ENCODE peak calls at places on chromosomes 2 and 18, in seven cellular contexts. E is H1, B is SK-N-SH, D is HCT116, F is K562, S is HepG2, T is GM12878. Y is an unnamed sample.

GRCh38 chr2:215432759-215433594 is 2.9 kb downstream of the FN1 start:
- DNase-seq in T (no peak), B (no peak), S (no peak), E (no peak), F (no peak), D (no peak), Y (no peak)

GRCh38 chr2:69789762-69790600 is 39.5 kb upstream of the GMCL1 start:
- DNase-seq in D (no peak), E (no peak), S (no peak), B (no peak), F (no peak), T (no peak), Y (no peak)

GRCh38 chr18:10279905-10280658 is 174.4 kb upstream of the APCDD1 start:
- DNase-seq in E (no peak), D (no peak), S (no peak), F (no peak), B (no peak), T (no peak), Y (no peak)

GRCh38 chr18:46334200-46334553 is 230.0 kb downstream of the HAUS1 start:
- DNase-seq in E (no peak), T (no peak), B (no peak), D (no peak), S (no peak), F (no peak), Y (no peak)

GRCh38 chr2:144460981-144461766 is 58.7 kb downstream of the ZEB2 start:
- DNase-seq in S (no peak), D (no peak), F (no peak), B (no peak), T (no peak), E (no peak), Y (no peak)

GRCh38 chr2:232447091-232447620 is 8.8 kb upstream of the ALPI start:
- DNase-seq in S (no peak), F (no peak), B (peak), T (no peak), E (no peak), D (no peak), Y (no peak)

GRCh38 chr18:22921762-22922161 is 11.4 kb upstream of the RBBP8 start:
- DNase-seq in T (no peak), B (no peak), D (no peak), S (no peak), F (no peak), E (no peak), Y (no peak)

GRCh38 chr2:96427917-96428316 is 77.2 kb downstream of the NEURL3 start:
- DNase-seq in D (peak), F (no peak), S (peak), E (no peak), T (no peak), B (no peak), Y (no peak)

GRCh38 chr2:226625951-226626350 is 173.7 kb downstream of the IRS1 start:
- DNase-seq in B (no peak), F (no peak), E (no peak), D (no peak), T (no peak), S (no peak), Y (no peak)

GRCh38 chr2:236507393-236508085 is 62.1 kb upstream of the ACKR3 start:
- DNase-seq in D (no peak), F (peak), T (no peak), E (peak), S (no peak), B (peak), Y (no peak)

GRCh38 chr2:155256803-155257202 is 558.3 kb downstream of the KCNJ3 start:
- DNase-seq in D (no peak), T (no peak), F (no peak), E (peak), S (peak), B (no peak), Y (no peak)

GRCh38 chr2:232611559-232612218 is 21.7 kb upstream of the EFHD1 start:
- DNase-seq in F (peak), S (peak), B (peak), T (no peak), E (no peak), D (no peak), Y (peak)

GRCh38 chr2:112217854-112218253 is 37.0 kb downstream of the ZC3H8 start:
- DNase-seq in T (no peak), B (no peak), F (no peak), S (no peak), E (no peak), D (no peak), Y (no peak)

GRCh38 chr2:12057436-12058166 is 311.2 kb downstream of the LPIN1 start:
- DNase-seq in B (no peak), F (no peak), T (peak), D (no peak), S (no peak), E (no peak), Y (no peak)

GRCh38 chr2:118974103-118974911 is 32.3 kb downstream of the MARCO start:
- DNase-seq in D (no peak), T (no peak), E (no peak), F (no peak), B (no peak), S (no peak), Y (no peak)

GRCh38 chr2:44005831-44006230 is 10.0 kb upstream of the LRPPRC start:
- DNase-seq in E (no peak), T (no peak), S (no peak), D (no peak), F (no peak), B (no peak), Y (no peak)

GRCh38 chr18:34740101-34740500 is 30.0 kb downstream of the DTNA start:
- DNase-seq in E (no peak), F (no peak), B (no peak), T (no peak), D (no peak), S (no peak), Y (no peak)

GRCh38 chr2:16561251-16561650 is 104.4 kb downstream of the CYRIA start:
- DNase-seq in T (no peak), S (peak), D (no peak), F (no peak), E (no peak), B (no peak), Y (no peak)

GRCh38 chr18:41974661-41975286 is 19.7 kb downstream of the PIK3C3 start:
- DNase-seq in E (no peak), B (no peak), S (no peak), D (no peak), F (no peak), T (no peak), Y (no peak)

GRCh38 chr2:45993476-45993991 is 303.7 kb upstream of the EPAS1 start:
- DNase-seq in F (peak), B (peak), S (peak), T (peak), E (peak), D (peak), Y (peak)

GRCh38 chr18:9055626-9056025 is 46.9 kb upstream of the NDUFV2 start:
- DNase-seq in T (no peak), B (no peak), S (no peak), E (no peak), F (no peak), D (no peak), Y (no peak)

GRCh38 chr2:85787981-85788340 is 34.2 kb downstream of the ATOH8 start:
- DNase-seq in T (no peak), E (no peak), D (no peak), S (no peak), B (no peak), F (no peak), Y (no peak)

GRCh38 chr2:29323961-29324360 is 208.7 kb downstream of the CLIP4 start:
- DNase-seq in E (no peak), D (no peak), S (no peak), F (no peak), T (no peak), B (no peak), Y (no peak)

GRCh38 chr2:62382757-62383156 is 123.2 kb downstream of the TMEM17 start:
- DNase-seq in D (no peak), T (no peak), F (no peak), S (no peak), B (no peak), E (no peak), Y (no peak)

GRCh38 chr2:37635359-37636208 is 35.9 kb downstream of the CDC42EP3 start:
- DNase-seq in E (no peak), D (no peak), B (no peak), F (no peak), S (no peak), T (peak), Y (no peak)

GRCh38 chr18:21291106-21291505 is 49.1 kb downstream of the GREB1L start:
- DNase-seq in B (no peak), S (no peak), F (no peak), D (no peak), E (no peak), T (no peak), Y (peak)

GRCh38 chr2:102425441-102426132 is 2.6 kb downstream of the IL18RAP start:
- DNase-seq in D (no peak), B (no peak), E (no peak), S (no peak), F (no peak), T (no peak), Y (no peak)

GRCh38 chr18:48412339-48412929 is 3.3 kb upstream of the ZBTB7C start:
- DNase-seq in F (peak), S (peak), B (peak), E (no peak), D (peak), T (no peak), Y (no peak)

GRCh38 chr2:134384131-134384530 is 130.3 kb downstream of the MGAT5 start:
- DNase-seq in F (no peak), S (no peak), E (no peak), B (no peak), D (no peak), T (no peak), Y (no peak)

GRCh38 chr2:37711308-37711731 is 39.9 kb upstream of the CDC42EP3 start:
- DNase-seq in T (no peak), D (peak), B (no peak), E (peak), F (no peak), S (no peak), Y (no peak)

GRCh38 chr2:95309599-95309998 is 12.5 kb downstream of the KCNIP3 start:
- DNase-seq in S (no peak), D (no peak), E (no peak), B (no peak), T (no peak), F (no peak), Y (no peak)

GRCh38 chr2:204183608-204184007 is 247.0 kb downstream of the ICOS start:
- DNase-seq in E (no peak), B (no peak), F (no peak), D (no peak), S (no peak), T (no peak), Y (peak)

GRCh38 chr2:217934321-217935131 is 68.3 kb downstream of the TNS1 start:
- DNase-seq in S (no peak), D (no peak), F (no peak), T (no peak), E (no peak), B (no peak), Y (no peak)

GRCh38 chr18:2331496-2331895 is 239.8 kb downstream of the METTL4 start:
- DNase-seq in S (no peak), F (no peak), D (no peak), E (no peak), B (no peak), T (no peak), Y (no peak)

GRCh38 chr18:389658-390357 is 110.7 kb downstream of the COLEC12 start:
- DNase-seq in S (no peak), F (no peak), B (no peak), D (no peak), T (peak), E (no peak), Y (no peak)

DNA sequence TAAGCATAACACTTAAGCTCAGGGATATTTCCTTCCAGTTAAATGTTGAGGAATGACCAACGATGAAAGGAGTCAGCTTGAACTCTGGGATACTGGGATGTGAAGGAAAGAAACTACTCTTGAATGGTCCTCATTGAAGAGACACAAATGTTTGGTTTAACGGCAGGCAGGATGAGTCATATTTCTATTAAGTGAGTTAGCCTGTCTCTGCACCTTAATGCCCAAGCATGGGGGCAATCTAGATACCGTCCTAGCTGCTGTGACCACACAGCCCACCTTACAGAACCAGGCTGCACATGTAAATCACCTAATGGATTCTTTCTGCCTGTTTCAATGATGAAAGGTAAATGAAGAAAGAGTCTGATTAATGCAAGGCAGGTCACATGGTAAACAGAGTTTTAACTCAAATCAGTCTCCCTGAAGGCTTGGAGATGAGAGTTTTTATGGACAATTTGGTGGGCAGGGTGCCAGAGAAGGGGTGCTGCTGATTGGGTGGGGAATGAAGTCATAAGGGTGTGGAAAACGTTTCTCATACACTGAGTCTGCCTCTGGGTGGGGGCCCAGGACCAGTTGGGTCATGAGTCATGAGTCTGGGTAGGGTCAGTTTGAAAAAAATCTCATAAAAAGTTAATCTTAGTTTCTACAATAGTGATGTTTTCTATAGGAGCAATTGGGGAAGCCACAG is 144.6 kb upstream of the MMADHC start:
- DNase-seq in F (no peak), D (no peak), S (no peak), B (no peak), T (no peak), E (no peak), Y (no peak)
- TF ChIP-seq JUND in F (no peak), D (no peak), S (no peak), B (peak), T (no peak), E (no peak), Y (no peak)

GRCh38 chr2:206543073-206543472 is 99.2 kb upstream of the FAM237A start:
- DNase-seq in D (no peak), S (no peak), B (no peak), F (no peak), E (no peak), T (no peak), Y (no peak)
- TF ChIP-seq JUND in D (no peak), S (no peak), B (no peak), F (no peak), E (no peak), T (no peak), Y (no peak)

GRCh38 chr2:156333951-156334495 is 1.5 kb upstream of the NR4A2 start:
- DNase-seq in T (no peak), B (peak), F (peak), E (no peak), S (peak), D (no peak), Y (no peak)

GRCh38 chr2:156334496-156335478 is 2.3 kb upstream of the NR4A2 start:
- DNase-seq in F (peak), S (peak), B (peak), E (no peak), T (no peak), D (peak), Y (peak)

GRCh38 chr2:156333274-156333950 is 891 bp upstream of the NR4A2 start:
- DNase-seq in E (no peak), F (peak), B (no peak), S (no peak), D (no peak), T (no peak), Y (peak)

GRCh38 chr2:156331572-156332451 is 709 bp downstream of the NR4A2 start:
- DNase-seq in B (peak), T (no peak), D (no peak), E (no peak), S (no peak), F (peak), Y (peak)

GRCh38 chr2:156332452-156333273 is at the start of gene NR4A2:
- DNase-seq in F (peak), T (no peak), D (peak), E (no peak), S (peak), B (peak), Y (peak)
- TF ChIP-seq JUND in F (peak), T (no peak), D (no peak), E (no peak), S (no peak), B (no peak), Y (no peak)

DNA sequence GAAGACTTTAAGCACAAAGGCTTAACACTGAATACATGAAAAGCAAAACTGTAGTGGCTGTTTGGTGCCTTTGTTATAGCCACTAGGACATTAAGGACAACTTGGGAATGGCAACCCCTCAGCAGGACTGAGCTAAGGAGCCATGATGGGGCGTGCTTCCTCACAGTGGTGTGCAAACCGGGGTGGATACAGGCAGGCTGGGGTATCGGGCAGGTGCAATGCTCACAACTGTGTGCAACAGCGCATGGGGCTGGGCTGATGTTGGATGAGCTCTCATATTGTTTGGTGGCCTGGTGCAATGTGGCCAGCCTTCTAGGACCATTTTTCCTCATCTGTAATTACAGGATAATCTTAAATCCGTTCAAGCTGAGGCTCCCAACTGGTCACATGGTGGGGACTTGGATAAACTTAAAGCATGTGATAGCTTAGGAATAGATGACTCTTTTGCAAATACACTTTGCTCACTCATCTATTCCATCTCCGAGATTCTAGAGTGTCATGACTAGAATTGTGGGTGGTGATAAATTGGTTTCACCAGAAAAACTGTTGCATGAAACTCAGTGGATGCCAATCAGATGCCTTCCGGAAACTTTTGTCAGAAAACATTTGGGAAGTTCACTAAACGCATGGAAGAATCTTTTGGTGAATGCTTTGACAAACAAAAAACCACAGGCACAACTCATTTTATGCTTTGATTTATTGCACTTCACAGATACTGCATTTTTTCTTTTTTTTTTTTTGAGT is 116.5 kb downstream of the PXDN start:
- DNase-seq in S (no peak), T (no peak), B (no peak), D (no peak), F (no peak), E (no peak), Y (no peak)
- TF ChIP-seq JUND in S (no peak), T (no peak), B (no peak), D (no peak), F (no peak), E (no peak), Y (no peak)

DNA sequence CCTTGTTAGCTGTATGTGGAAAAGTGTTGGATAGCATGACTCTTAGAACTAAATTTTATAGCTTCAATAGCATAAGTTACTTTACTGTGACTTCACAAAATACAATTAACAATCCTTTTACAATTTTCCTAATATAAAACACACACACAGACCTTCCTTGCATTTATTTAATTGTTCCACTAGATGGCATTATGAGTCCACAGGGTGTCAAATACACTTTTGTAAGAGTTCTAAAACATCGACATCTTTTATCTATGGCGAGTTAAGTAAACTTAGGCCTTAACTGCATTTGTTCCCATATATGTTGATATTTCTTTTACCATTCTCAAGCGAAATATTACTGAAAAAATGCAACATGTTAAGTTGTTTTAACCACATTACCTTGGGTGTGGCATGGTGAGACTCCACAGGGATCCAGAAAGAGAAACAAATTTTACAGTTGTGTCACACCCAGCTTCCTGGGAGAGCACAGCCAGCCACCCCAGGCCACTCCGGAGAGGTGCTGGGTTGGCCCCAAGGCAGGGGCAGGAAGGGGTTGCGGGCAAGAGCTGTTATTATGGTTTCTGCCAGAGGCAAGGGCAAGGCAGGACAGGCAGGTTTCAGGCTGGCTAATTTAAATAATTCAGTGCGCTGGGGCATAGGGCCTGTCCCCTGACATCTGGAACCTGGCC is 312.4 kb upstream of the MC4R start:
- DNase-seq in D (peak), B (peak), F (no peak), T (no peak), E (no peak), S (peak), Y (no peak)
- TF ChIP-seq JUND in D (no peak), B (no peak), F (no peak), T (no peak), E (no peak), S (no peak), Y (no peak)

GRCh38 chr2:168601739-168602138 is 145.7 kb downstream of the CERS6 start:
- DNase-seq in B (no peak), E (no peak), F (no peak), T (no peak), D (no peak), S (no peak), Y (no peak)

GRCh38 chr2:168602846-168603406 is 146.9 kb downstream of the CERS6 start:
- DNase-seq in D (no peak), F (no peak), E (no peak), B (no peak), T (no peak), S (no peak), Y (no peak)

GRCh38 chr2:168603439-168603961 is 147.4 kb downstream of the CERS6 start:
- DNase-seq in D (no peak), F (no peak), E (no peak), B (no peak), S (no peak), T (no peak), Y (no peak)

GRCh38 chr2:168600970-168601369 is 144.9 kb downstream of the CERS6 start:
- DNase-seq in E (no peak), F (no peak), B (no peak), D (no peak), S (no peak), T (no peak), Y (no peak)

GRCh38 chr2:168604252-168604651 is 148.2 kb downstream of the CERS6 start:
- DNase-seq in D (no peak), B (no peak), S (peak), E (no peak), T (no peak), F (no peak), Y (no peak)
- TF ChIP-seq JUND in D (no peak), B (no peak), S (no peak), E (no peak), T (no peak), F (no peak), Y (no peak)

GRCh38 chr2:71923887-71924533 is 223.7 kb downstream of the CYP26B1 start:
- DNase-seq in B (peak), D (peak), S (peak), F (peak), T (peak), E (peak), Y (peak)
- TF ChIP-seq JUND in B (no peak), D (no peak), S (no peak), F (no peak), T (no peak), E (no peak), Y (no peak)